ENCODE peak calls at places on chromosome 21, in five cellular contexts. I is neural progenitor cell, Y is PC-9, C is HepG2, H is fibroblast of lung. W is an unnamed sample.

GRCh38 chr21:26445440-26445839 is 127.6 kb downstream of the CYYR1 start:
- DNase-seq in I (no peak), Y (no peak), C (no peak), H (peak; percentile 90), W (no peak)

GRCh38 chr21:23093259-23093658 is 2095.1 kb downstream of the NCAM2 start:
- DNase-seq in I (no peak), Y (no peak), C (no peak), H (no peak), W (no peak)

GRCh38 chr21:29190920-29191319 is 60.5 kb downstream of the MAP3K7CL start:
- DNase-seq in I (no peak), Y (peak; percentile 84), C (peak; percentile 29), H (no peak), W (no peak)

GRCh38 chr21:38780879-38781278 is 24.9 kb upstream of the ETS2 start:
- DNase-seq in I (no peak), Y (no peak), C (no peak), H (no peak), W (no peak)

GRCh38 chr21:40386301-40386911 is 460.6 kb downstream of the DSCAM start:
- DNase-seq in I (peak; percentile 82), Y (no peak), C (no peak), H (peak; percentile 25), W (no peak)

GRCh38 chr21:22174746-22175145 is 1176.5 kb downstream of the NCAM2 start:
- DNase-seq in I (no peak), Y (no peak), C (no peak), H (no peak), W (no peak)

GRCh38 chr21:26469789-26470188 is 103.3 kb downstream of the CYYR1 start:
- DNase-seq in I (no peak), Y (no peak), C (no peak), H (peak; percentile 80), W (no peak)

GRCh38 chr21:28633803-28634572 is 358.7 kb downstream of the LTN1 start:
- DNase-seq in I (no peak), Y (no peak), C (no peak), H (peak; percentile 93), W (peak; percentile 94)

DNA sequence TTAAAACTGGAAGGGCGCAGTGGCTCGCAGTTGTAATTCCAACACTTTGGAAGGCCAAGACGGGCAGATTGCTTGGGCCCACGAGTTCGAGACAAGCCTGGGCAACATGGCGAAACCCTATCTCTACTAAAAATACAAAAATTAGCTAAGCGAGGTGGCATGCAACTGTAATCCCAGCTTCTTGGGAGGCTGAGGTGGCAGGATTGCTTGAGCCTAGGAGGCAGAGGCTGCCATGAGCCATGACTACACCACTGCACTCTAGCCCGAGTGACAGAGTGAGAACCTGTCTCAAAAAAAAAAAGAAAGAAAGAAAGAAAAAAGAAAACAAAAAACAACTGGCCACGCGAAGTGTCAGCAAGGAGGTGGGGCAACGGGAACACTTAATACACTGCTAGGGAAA is 6.3 kb downstream of the UBE2G2 start:
- DNase-seq in I (no peak), Y (no peak), C (no peak), H (no peak), W (no peak)
- H3K36me3 ChIP-seq in I (peaks cover 10% of the 10 kb centered on the region), Y (peaks cover 14% of the 10 kb centered on the region), C (peaks cover 20% of the 10 kb centered on the region), H (peaks cover 4% of the 10 kb centered on the region), W (peaks cover 2% of the 10 kb centered on the region)

DNA sequence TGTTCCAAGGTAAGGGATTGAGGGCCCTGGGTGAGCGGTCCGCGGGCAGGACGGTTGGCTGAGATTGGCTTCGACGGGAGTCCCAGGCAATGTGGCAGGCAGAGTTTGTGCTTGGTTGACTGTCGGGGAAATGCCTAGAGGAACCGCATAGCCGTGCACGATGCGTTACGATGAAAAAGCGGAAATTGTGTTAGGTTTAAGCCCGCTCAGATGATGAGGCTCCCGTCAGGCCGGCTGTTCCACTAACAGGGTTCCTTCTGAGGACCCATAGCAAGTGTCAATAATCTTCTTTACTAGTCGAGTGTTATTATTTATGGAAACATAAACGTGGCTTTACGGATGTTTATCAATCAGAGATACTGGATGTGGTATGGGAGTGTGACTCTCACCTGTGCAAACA is 117.8 kb upstream of the COL6A1 start:
- DNase-seq in I (no peak), Y (no peak), C (no peak), H (no peak), W (no peak)
- TF ChIP-seq EZH2 in I (no peak), Y (no peak), C (peak; percentile 66), H (no peak), W (no peak)

DNA sequence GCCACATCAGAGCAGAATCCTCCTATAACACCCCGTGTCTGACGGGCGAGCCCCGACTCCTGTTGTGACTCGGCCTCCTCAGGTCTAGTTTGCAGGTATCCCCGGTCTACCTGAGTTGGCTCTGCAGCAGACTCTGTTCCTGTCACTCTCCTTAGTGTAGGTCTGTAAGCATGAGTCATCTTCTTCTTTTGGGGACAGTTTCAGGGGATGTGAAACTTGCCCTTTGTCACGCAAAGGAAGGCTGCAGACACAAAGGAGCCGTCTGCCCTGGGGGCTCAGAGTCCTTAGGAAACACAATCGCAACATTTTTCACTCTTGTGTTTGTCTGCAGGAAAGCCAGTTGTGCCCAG is 183.2 kb downstream of the RUNX1 start:
- DNase-seq in I (peak; percentile 61), Y (peak; percentile 89), C (peak; percentile 16), H (no peak), W (no peak)
- H3K36me3 ChIP-seq in I (no peaks in the 10 kb centered on the region), Y (peaks cover 38% of the 10 kb centered on the region), C (peaks cover 67% of the 10 kb centered on the region), H (peaks cover 49% of the 10 kb centered on the region), W (peaks cover 15% of the 10 kb centered on the region)

GRCh38 chr21:43270800-43271261 is 102.0 kb downstream of the CRYAA start:
- DNase-seq in I (no peak), Y (no peak), C (no peak), H (peak; percentile 13), W (no peak)
- TF ChIP-seq EZH2 in I (no peak), Y (no peak), C (no peak), H (no peak), W (no peak)

DNA sequence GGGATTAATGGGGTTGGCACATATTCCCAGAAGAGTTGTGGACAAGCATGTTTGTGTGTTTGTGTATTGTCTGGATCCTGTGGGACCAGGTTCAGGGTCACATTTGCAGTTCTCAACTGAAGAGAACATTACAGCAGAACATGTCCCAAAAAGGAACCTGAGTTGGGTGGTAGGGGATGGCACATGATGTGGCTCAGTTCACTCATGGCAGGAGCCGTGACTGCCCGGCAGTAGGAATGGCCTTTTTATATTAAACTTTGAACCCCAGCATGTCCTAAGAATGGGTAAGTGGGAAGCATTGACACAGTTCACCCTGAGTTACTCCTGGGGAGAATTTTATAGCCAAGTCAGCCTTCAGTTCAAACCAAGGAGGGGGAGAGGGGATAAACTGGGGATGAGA is 41.3 kb downstream of the CXADR start:
- DNase-seq in I (no peak), Y (no peak), C (no peak), H (no peak), W (no peak)
- H3K36me3 ChIP-seq in I (peaks cover 20% of the 10 kb centered on the region), Y (no peaks in the 10 kb centered on the region), C (peaks cover 76% of the 10 kb centered on the region), H (no peaks in the 10 kb centered on the region), W (no peaks in the 10 kb centered on the region)

GRCh38 chr21:15526793-15527192 is 203.0 kb upstream of the USP25 start:
- DNase-seq in I (no peak), Y (no peak), C (no peak), H (no peak), W (no peak)
- TF ChIP-seq EZH2 in I (no peak), Y (no peak), C (no peak), H (no peak), W (no peak)

GRCh38 chr21:37240978-37241377 is 26.2 kb downstream of the VPS26C start:
- DNase-seq in I (no peak), Y (no peak), C (no peak), H (no peak), W (no peak)
- H3K36me3 ChIP-seq in I (no peaks in the 10 kb centered on the region), Y (no peaks in the 10 kb centered on the region), C (peaks cover 40% of the 10 kb centered on the region), H (peaks cover 3% of the 10 kb centered on the region), W (no peaks in the 10 kb centered on the region)

GRCh38 chr21:36705679-36706481 is 7.0 kb downstream of the SIM2 start:
- DNase-seq in I (peak; percentile 72), Y (no peak), C (no peak), H (no peak), W (no peak)

GRCh38 chr21:36707763-36708511 is 9.0 kb downstream of the SIM2 start:
- DNase-seq in I (peak; percentile 48), Y (no peak), C (no peak), H (no peak), W (no peak)

GRCh38 chr21:36708512-36709029 is 9.7 kb downstream of the SIM2 start:
- DNase-seq in I (peak; percentile 41), Y (no peak), C (no peak), H (no peak), W (no peak)

GRCh38 chr21:36706482-36706852 is 7.6 kb downstream of the SIM2 start:
- DNase-seq in I (no peak), Y (no peak), C (no peak), H (no peak), W (no peak)

DNA sequence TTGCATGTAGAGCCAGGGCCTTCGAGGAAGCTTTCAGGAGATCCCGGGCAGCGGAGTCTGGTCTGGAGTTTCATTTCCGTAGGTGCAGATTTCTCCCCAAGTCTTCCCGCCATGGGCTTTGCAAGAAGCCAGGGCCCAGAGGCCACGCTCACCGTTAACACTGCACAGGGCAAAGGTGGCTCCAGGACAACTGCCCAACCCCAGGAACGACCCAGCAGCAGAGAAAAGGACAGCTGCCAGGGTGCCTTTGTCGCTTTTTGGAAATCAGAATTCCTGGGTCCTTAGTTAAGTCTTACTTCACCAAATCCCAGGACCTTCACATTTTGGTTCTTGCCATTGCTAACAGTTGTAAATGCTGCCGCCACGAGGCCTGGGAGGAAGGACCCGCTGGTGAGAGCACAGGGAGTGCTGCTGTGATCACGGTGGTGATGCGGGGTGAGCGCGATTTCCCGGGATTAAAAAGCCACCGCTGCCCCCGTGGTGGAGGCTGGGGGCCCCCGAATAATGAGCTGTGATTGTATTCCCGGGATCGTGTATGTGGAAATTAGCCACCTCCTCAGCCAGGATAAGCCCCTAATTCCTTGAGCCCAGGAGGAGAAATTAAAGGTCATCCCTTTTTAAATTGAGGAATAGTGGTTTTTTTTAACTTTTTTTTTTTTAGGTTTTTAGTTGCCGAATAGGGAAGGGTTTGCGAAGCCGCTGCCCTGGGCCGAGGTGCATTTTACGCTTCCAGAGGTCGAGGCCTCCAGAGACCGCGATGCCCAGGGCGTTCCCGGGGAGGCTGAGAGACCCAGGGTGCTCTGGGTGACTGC is 8.2 kb downstream of the SIM2 start:
- DNase-seq in I (peak; percentile 77), Y (no peak), C (no peak), H (no peak), W (no peak)
- TF ChIP-seq EZH2 in I (peak; percentile 57), Y (no peak), C (no peak), H (peak; percentile 92), W (peak; percentile 43)

GRCh38 chr21:17191346-17191993 is 321.4 kb upstream of the CXADR start:
- DNase-seq in I (no peak), Y (no peak), C (no peak), H (no peak), W (no peak)
- H3K36me3 ChIP-seq in I (no peaks in the 10 kb centered on the region), Y (no peaks in the 10 kb centered on the region), C (no peaks in the 10 kb centered on the region), H (no peaks in the 10 kb centered on the region), W (no peaks in the 10 kb centered on the region)

W was measured in endothelial cell of umbilical vein.